ENCODE peak calls at places on chromosomes 13 and 19, in nine cellular contexts. K is COR-L47; L is activated CD8-positive, alpha-beta memory T cell treated with anti-CD3 and anti-CD28 coated beads for 1 hour; C is GM04503; M is naive thymus-derived CD8-positive, alpha-beta T cell; U is NCI-H1417; R is Peyer's patch; D is T-helper 2 cell; Z is activated T-helper 1 cell treated with anti-CD3 and anti-CD28 coated beads, Interleukin-2, amount 50 U/mL, for 16 hours. Y is an unnamed sample.

GRCh38 chr19:13960863-13961784 is 8.8 kb downstream of the DCAF15 start:
- DNase-seq in U (no peak), R (no peak), C (no peak), M (no peak), L (no peak), Z (no peak), K (no peak), D (no peak), Y (no peak)

GRCh38 chr13:49859568-49859967 is 67.1 kb upstream of the KPNA3 start:
- DNase-seq in R (no peak), D (no peak), K (no peak), Z (no peak), U (no peak), C (peak), M (no peak), L (no peak), Y (no peak)

GRCh38 chr19:58474291-58474996 is 1.7 kb upstream of the ZNF446 start:
- DNase-seq in M (no peak), C (peak), R (no peak), U (no peak), Z (no peak), L (no peak), D (no peak), K (no peak), Y (no peak)

GRCh38 chr13:40306817-40307216 is 359.6 kb downstream of the FOXO1 start:
- DNase-seq in R (no peak), L (no peak), M (no peak), C (no peak), Z (no peak), D (peak), U (no peak), K (no peak), Y (peak)

GRCh38 chr19:16654151-16654550 is 5.8 kb downstream of the SMIM7 start:
- DNase-seq in Z (no peak), M (no peak), C (no peak), U (no peak), D (no peak), R (no peak), L (no peak), K (no peak), Y (no peak)

GRCh38 chr19:49638360-49638759 is 1.6 kb downstream of the RRAS start:
- DNase-seq in C (peak), L (no peak), Z (no peak), U (no peak), D (no peak), M (no peak), R (no peak), K (no peak), Y (no peak)

GRCh38 chr19:11422163-11423068 is 3.3 kb upstream of the RGL3 start:
- DNase-seq in M (no peak), R (peak), Z (peak), D (peak), C (no peak), L (peak), K (no peak), U (no peak), Y (peak)

GRCh38 chr13:95512957-95513356 is 39.6 kb upstream of the CLDN10 start:
- DNase-seq in D (no peak), L (no peak), K (no peak), U (no peak), Z (no peak), M (no peak), R (no peak), C (no peak), Y (no peak)

GRCh38 chr19:23002690-23003422 is at the start of gene ZNF728:
- DNase-seq in R (peak), K (no peak), U (no peak), M (no peak), C (no peak), L (no peak), D (no peak), Z (no peak), Y (no peak)

GRCh38 chr19:35123573-35123972 is 8.0 kb downstream of the FXYD3 start:
- DNase-seq in L (no peak), M (no peak), Z (no peak), D (no peak), U (no peak), K (no peak), R (no peak), C (no peak), Y (no peak)

GRCh38 chr13:100439247-100439955 is 149.2 kb downstream of the GGACT start:
- DNase-seq in Z (no peak), L (no peak), R (no peak), M (no peak), U (peak), D (no peak), K (peak), C (no peak), Y (no peak)

GRCh38 chr19:48714759-48715261 is 4.7 kb downstream of the MAMSTR start:
- DNase-seq in K (no peak), Z (no peak), L (no peak), U (no peak), R (peak), M (no peak), D (no peak), C (no peak), Y (no peak)

GRCh38 chr13:99432637-99433542 is 68.4 kb upstream of the TM9SF2 start:
- DNase-seq in Z (peak), C (peak), L (peak), U (no peak), K (no peak), M (peak), R (peak), D (peak), Y (peak)

GRCh38 chr19:41871573-41872383 is 5.3 kb upstream of the CD79A start:
- DNase-seq in D (peak), C (no peak), L (no peak), M (no peak), Z (peak), U (no peak), R (peak), K (no peak), Y (peak)

GRCh38 chr13:43005460-43006236 is 13.6 kb upstream of the EPSTI1 start:
- DNase-seq in M (no peak), L (no peak), Z (no peak), D (no peak), C (no peak), U (no peak), R (no peak), K (no peak), Y (no peak)

GRCh38 chr19:1698636-1699035 is 46.2 kb upstream of the TCF3 start:
- DNase-seq in L (no peak), M (no peak), U (no peak), R (no peak), C (no peak), Z (no peak), D (no peak), K (no peak), Y (no peak)

GRCh38 chr19:45958763-45959516 is 14.7 kb downstream of the NOVA2 start:
- DNase-seq in C (no peak), U (no peak), Z (no peak), R (no peak), D (no peak), M (no peak), L (no peak), K (no peak), Y (no peak)

GRCh38 chr13:45658586-45659235 is 43.2 kb upstream of the ERICH6B start:
- DNase-seq in U (no peak), R (no peak), L (no peak), K (no peak), C (peak), D (no peak), Z (no peak), M (no peak), Y (no peak)

GRCh38 chr13:99979453-99980200 is 2.0 kb upstream of the ZIC2 start:
- DNase-seq in C (no peak), L (no peak), D (no peak), K (peak), R (peak), Z (no peak), M (no peak), U (peak), Y (no peak)

GRCh38 chr19:11849264-11849615 is 714 bp downstream of the ZNF439 start:
- DNase-seq in C (no peak), U (peak), K (no peak), R (peak), Z (no peak), M (no peak), L (no peak), D (peak), Y (no peak)

GRCh38 chr13:75946746-75947397 is 310.7 kb downstream of the LMO7 start:
- DNase-seq in D (no peak), U (no peak), M (no peak), L (no peak), K (no peak), C (no peak), R (no peak), Z (no peak), Y (no peak)

GRCh38 chr13:67299072-67299635 is 69.0 kb upstream of the PCDH9 start:
- DNase-seq in R (no peak), C (peak), D (no peak), L (no peak), K (no peak), M (no peak), U (no peak), Z (no peak), Y (no peak)

GRCh38 chr13:51066091-51066831 is 44.8 kb downstream of the C13orf42 start:
- DNase-seq in L (no peak), D (peak), Z (no peak), R (no peak), M (no peak), U (no peak), K (peak), C (no peak), Y (no peak)

GRCh38 chr19:1269478-1270167 is 491 bp downstream of the CIRBP start:
- DNase-seq in C (no peak), L (peak), R (peak), D (peak), K (peak), M (peak), Z (peak), U (peak), Y (peak)

GRCh38 chr13:101399365-101399764 is 16.9 kb downstream of the NALCN start:
- DNase-seq in U (no peak), Z (no peak), D (no peak), L (no peak), M (no peak), R (no peak), K (no peak), C (no peak), Y (no peak)

GRCh38 chr19:36136975-36137686 is 2.7 kb upstream of the CAPNS1 start:
- DNase-seq in U (peak), C (peak), K (peak), R (peak), Z (no peak), M (no peak), D (peak), L (no peak), Y (no peak)

GRCh38 chr13:60612593-60612992 is 215.6 kb downstream of the TDRD3 start:
- DNase-seq in D (no peak), U (no peak), Z (no peak), M (no peak), L (no peak), R (no peak), C (no peak), K (no peak), Y (no peak)

GRCh38 chr19:611506-611869 is 21.8 kb downstream of the HCN2 start:
- DNase-seq in D (peak), M (no peak), K (no peak), L (no peak), Z (peak), R (no peak), C (peak), U (no peak), Y (peak)